ENCODE peak calls at places on chromosomes 6 and 20, in nine cellular contexts. L is endothelial cell; X is smooth muscle cell of the brain vasculature; B is C1 segment of cervical spinal cord; G is astrocyte of the spinal cord; M is stimulated activated CD4-positive, alpha-beta T cell treated with anti-CD3 and anti-CD28 coated beads, Interleukin-15, amount 100 ng/mL, for 1 hour; P is astrocyte of the cerebellum; H is iPS-NIHi11; S is CD8-positive, alpha-beta T cell. N is an unnamed sample.

GRCh38 chr6:31578058-31578457 is 2.7 kb downstream of the TNF start:
- DNase-seq in B (no peak), L (no peak), P (no peak), G (no peak), M (no peak), X (no peak), H (no peak), S (no peak), N (no peak)

GRCh38 chr6:79538481-79538971 is 1.3 kb upstream of the LCA5 start:
- DNase-seq in H (no peak), S (no peak), L (no peak), G (peak), P (no peak), X (no peak), M (no peak), B (no peak), N (no peak)

GRCh38 chr6:169253341-169253740 is 305 bp downstream of the THBS2 start:
- DNase-seq in P (no peak), B (no peak), H (no peak), G (no peak), L (no peak), X (no peak), M (no peak), S (no peak), N (no peak)

GRCh38 chr6:160263214-160263939 is 4.8 kb upstream of the SLC22A2 start:
- DNase-seq in L (no peak), P (no peak), H (no peak), M (no peak), B (no peak), S (no peak), X (no peak), G (no peak), N (no peak)

GRCh38 chr20:5056801-5057599 is 55.7 kb upstream of the SLC23A2 start:
- DNase-seq in L (peak), M (peak), S (peak), B (peak), P (no peak), H (peak), G (peak), X (no peak), N (peak)

GRCh38 chr6:30932665-30933365 is 845 bp upstream of the SFTA2 start:
- DNase-seq in X (no peak), H (no peak), B (no peak), L (no peak), G (no peak), P (no peak), S (no peak), M (no peak), N (no peak)

GRCh38 chr20:45921618-45922189 is 9.7 kb upstream of the PLTP start:
- DNase-seq in M (no peak), H (no peak), B (no peak), S (no peak), X (no peak), L (no peak), P (no peak), G (no peak), N (no peak)

GRCh38 chr20:34637245-34638185 is 39.4 kb downstream of the PIGU start:
- DNase-seq in G (peak), H (no peak), S (no peak), M (no peak), L (no peak), X (peak), P (peak), B (no peak), N (no peak)

N was measured in MV-4-11.